ENCODE peak calls at places on chromosomes 16 and 17, in five cellular contexts. F is adrenal gland, V is Peyer's patch, W is A549, Z is lower leg skin. Y is an unnamed sample.

GRCh38 chr17:32483451-32484019 is 3.3 kb upstream of the CDK5R1 start:
- DNase-seq in V (peak), Z (no peak), W (peak), F (peak), Y (peak)

GRCh38 chr16:14487579-14487978 is 142.5 kb downstream of the PARN start:
- DNase-seq in F (no peak), Z (no peak), W (no peak), V (no peak), Y (no peak)

GRCh38 chr16:61820398-61820797 is 215.8 kb downstream of the CDH8 start:
- DNase-seq in W (no peak), F (no peak), V (no peak), Z (no peak), Y (no peak)

GRCh38 chr17:45821147-45821546 is 23.5 kb upstream of the SPPL2C start:
- DNase-seq in W (no peak), F (no peak), V (no peak), Z (no peak), Y (no peak)

GRCh38 chr16:83113317-83113716 is 486.5 kb downstream of the CDH13 start:
- DNase-seq in Z (no peak), F (no peak), V (no peak), W (peak), Y (no peak)

GRCh38 chr17:45144199-45145034 is 3.9 kb upstream of the HEXIM1 start:
- DNase-seq in Z (peak), F (peak), W (no peak), V (peak), Y (peak)

GRCh38 chr17:45147102-45147580 is 1.1 kb upstream of the HEXIM1 start:
- DNase-seq in V (peak), F (no peak), Z (peak), W (no peak), Y (peak)

GRCh38 chr16:9099131-9099625 is 7.7 kb downstream of the HAPSTR1 start:
- DNase-seq in V (no peak), F (no peak), Z (no peak), W (no peak), Y (peak)

GRCh38 chr17:3569534-3570137 is 12.0 kb upstream of the TRPV3 start:
- DNase-seq in F (no peak), V (no peak), Z (no peak), W (no peak), Y (no peak)

GRCh38 chr17:72850410-72850809 is 242.1 kb downstream of the SLC39A11 start:
- DNase-seq in V (no peak), W (peak), Z (no peak), F (no peak), Y (no peak)

GRCh38 chr16:31862761-31863160 is 10.8 kb upstream of the ZNF267 start:
- DNase-seq in Z (no peak), V (no peak), W (no peak), F (no peak), Y (no peak)

GRCh38 chr17:4998027-4998665 is 396 bp downstream of the KIF1C start:
- DNase-seq in Z (peak), W (peak), V (no peak), F (peak), Y (peak)

GRCh38 chr16:4244881-4245280 is 3.0 kb upstream of the SRL start:
- DNase-seq in W (no peak), F (no peak), Z (no peak), V (no peak), Y (no peak)

GRCh38 chr17:6502871-6503509 is 53.4 kb downstream of the PITPNM3 start:
- DNase-seq in F (no peak), V (no peak), Z (peak), W (no peak), Y (no peak)

GRCh38 chr17:64502021-64502420 is 4.1 kb downstream of the DDX5 start:
- DNase-seq in Z (no peak), V (no peak), F (no peak), W (no peak), Y (no peak)

GRCh38 chr16:52630711-52631110 is 83.8 kb upstream of the TOX3 start:
- DNase-seq in V (no peak), F (no peak), Z (no peak), W (no peak), Y (no peak)

GRCh38 chr16:88796278-88796677 is 7.3 kb upstream of the CDT1 start:
- DNase-seq in V (no peak), Z (no peak), F (no peak), W (no peak), Y (no peak)

GRCh38 chr17:81067331-81067730 is 32.4 kb downstream of the BAIAP2 start:
- DNase-seq in Z (no peak), F (no peak), V (no peak), W (no peak), Y (no peak)

GRCh38 chr17:41492771-41493170 is 3.1 kb upstream of the KRT36 start:
- DNase-seq in Z (no peak), F (peak), W (no peak), V (peak), Y (no peak)

GRCh38 chr16:14510581-14510938 is 119.5 kb downstream of the PARN start:
- DNase-seq in Z (no peak), W (no peak), F (no peak), V (no peak), Y (peak)

GRCh38 chr16:55323637-55324490 is at the start of gene IRX6:
- DNase-seq in Z (peak), W (peak), F (no peak), V (no peak), Y (peak)

GRCh38 chr17:1452836-1453235 is 3.2 kb downstream of the CRK start:
- DNase-seq in V (no peak), Z (no peak), F (no peak), W (no peak), Y (no peak)

GRCh38 chr16:9372934-9373890 is 281.8 kb downstream of the HAPSTR1 start:
- DNase-seq in W (no peak), F (no peak), V (no peak), Z (no peak), Y (no peak)

GRCh38 chr16:69651217-69651616 is 75.1 kb downstream of the NQO1 start:
- DNase-seq in V (no peak), W (no peak), Z (no peak), F (no peak), Y (no peak)

GRCh38 chr17:50107790-50108414 is 12.8 kb downstream of the PDK2 start:
- DNase-seq in V (no peak), F (peak), W (no peak), Z (no peak), Y (no peak)

GRCh38 chr16:84139628-84140258 is 5.2 kb downstream of the HSDL1 start:
- DNase-seq in Z (no peak), F (no peak), W (no peak), V (no peak), Y (no peak)
- H3K4me3 ChIP-seq in Z (no peak), F (no peak), W (no peak), V (no peak), Y (no peak)

DNA sequence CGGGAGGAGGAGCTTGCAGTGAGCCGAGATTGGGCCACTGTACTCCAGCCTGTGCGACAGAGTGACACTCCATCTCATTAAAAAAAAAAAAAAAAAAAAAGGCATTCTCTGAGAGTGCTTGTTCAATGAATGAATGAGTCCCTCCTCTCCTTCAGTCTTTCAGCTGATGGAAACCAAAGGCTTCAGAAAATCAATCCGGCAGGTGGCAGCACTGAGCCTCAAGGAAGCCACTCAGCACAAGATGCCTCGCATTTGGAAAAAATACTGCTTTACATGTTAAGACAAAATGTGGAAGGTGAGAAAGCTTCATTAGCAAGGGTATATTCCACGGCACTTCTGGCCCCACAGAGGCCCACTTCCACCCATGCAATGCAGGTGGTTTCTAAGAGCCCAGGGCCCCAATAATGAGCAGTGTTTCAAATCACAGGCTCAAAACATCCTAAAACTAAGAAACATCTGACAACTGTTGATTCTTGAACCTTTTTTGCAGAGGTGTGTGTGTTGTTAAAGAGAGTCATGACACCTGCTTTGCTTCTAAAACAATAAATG is 33.9 kb upstream of the SLC25A19 start:
- DNase-seq in Z (peak), W (peak), V (peak), F (peak), Y (peak)
- TF ChIP-seq POLR2A in Z (no peak), W (no peak), V (no peak), F (no peak), Y (no peak)

GRCh38 chr17:43906951-43907424 is 348 bp downstream of the MPP2 start:
- DNase-seq in V (no peak), W (no peak), F (no peak), Z (no peak), Y (no peak)

GRCh38 chr17:43908111-43908721 is 880 bp upstream of the MPP2 start:
- DNase-seq in Z (peak), W (peak), F (no peak), V (no peak), Y (no peak)

GRCh38 chr17:43905985-43906852 is 1.1 kb downstream of the MPP2 start:
- DNase-seq in F (peak), W (peak), Z (peak), V (no peak), Y (no peak)

GRCh38 chr17:43905400-43905984 is 1.8 kb downstream of the MPP2 start:
- DNase-seq in Z (no peak), W (no peak), V (no peak), F (no peak), Y (no peak)

DNA sequence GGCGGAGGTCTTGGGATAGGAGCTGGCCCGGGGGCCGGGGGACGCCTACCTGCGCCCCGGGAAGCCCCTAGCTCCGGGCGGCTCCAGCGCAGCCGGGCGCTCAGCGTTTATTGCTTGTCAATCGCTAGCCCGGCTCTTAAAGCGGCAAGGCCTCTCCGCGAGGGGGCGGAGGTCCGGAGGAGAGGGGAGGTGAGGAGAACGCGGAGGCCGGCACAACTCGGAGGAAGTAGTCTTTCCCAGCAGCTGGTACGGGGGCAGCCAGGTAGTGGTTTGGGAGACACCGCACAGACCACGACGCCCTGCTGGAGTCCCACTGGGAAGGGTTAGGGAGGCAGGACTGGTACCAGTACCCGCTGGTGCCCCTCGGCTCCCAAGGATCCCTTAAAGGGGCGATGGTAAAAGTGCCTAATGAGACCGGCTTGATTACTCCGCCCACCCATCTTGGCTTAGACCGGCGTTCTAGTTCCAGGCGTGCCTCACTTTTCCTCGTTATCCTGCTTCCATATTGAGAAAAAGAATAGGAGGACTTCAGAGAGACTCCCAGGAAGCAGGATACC is at the start of gene MPP2:
- DNase-seq in V (peak), W (peak), F (peak), Z (peak), Y (no peak)
- H3K4me3 ChIP-seq in V (peak), W (peak), F (peak), Z (peak), Y (peak)

GRCh38 chr16:85557976-85558589 is 55.0 kb upstream of the GSE1 start:
- DNase-seq in Z (no peak), W (no peak), V (no peak), F (no peak), Y (no peak)
- TF ChIP-seq POLR2A in Z (no peak), W (no peak), V (peak), F (no peak), Y (no peak)

DNA sequence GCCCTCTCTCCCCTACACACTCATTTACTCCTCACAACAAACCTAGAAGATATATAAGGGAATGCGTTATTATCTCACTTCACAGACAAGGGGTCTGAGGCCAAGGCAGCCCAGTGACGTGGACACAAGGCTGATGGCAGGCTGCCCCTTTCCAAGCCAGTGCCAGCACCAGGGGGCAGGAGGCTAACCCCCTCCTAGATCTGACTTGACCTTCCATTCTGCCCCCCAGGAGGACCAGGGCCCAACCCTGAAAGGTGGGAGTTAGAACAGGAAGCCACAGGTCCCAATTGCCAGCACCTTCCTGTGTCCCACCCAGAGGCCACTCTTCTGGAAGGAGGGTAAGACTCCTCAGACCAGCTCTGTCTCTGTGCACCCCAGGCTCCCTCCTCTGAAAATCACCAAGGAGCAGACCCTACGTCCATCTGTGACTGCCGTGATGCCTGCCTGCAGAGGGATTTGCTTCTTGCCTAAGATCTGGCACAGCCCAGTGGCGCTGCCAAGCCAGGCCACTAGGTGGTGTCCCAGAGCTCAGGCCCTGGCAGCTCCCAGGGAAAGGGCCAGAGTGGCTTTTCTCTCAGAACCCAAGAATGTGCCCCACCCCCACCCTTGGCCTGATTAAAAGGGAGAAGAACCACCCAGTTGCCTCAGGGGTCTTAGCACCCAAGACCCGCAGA is 42.4 kb upstream of the MRPS23 start:
- DNase-seq in Z (peak), F (peak), V (peak), W (peak), Y (peak)
- H3K4me3 ChIP-seq in Z (no peak), F (no peak), V (no peak), W (no peak), Y (no peak)

GRCh38 chr16:74700206-74701040 is at the start of gene MLKL:
- DNase-seq in W (peak), V (peak), Z (peak), F (peak), Y (peak)
- TF ChIP-seq POLR2A in W (peak), V (peak), Z (no peak), F (peak), Y (peak)

DNA sequence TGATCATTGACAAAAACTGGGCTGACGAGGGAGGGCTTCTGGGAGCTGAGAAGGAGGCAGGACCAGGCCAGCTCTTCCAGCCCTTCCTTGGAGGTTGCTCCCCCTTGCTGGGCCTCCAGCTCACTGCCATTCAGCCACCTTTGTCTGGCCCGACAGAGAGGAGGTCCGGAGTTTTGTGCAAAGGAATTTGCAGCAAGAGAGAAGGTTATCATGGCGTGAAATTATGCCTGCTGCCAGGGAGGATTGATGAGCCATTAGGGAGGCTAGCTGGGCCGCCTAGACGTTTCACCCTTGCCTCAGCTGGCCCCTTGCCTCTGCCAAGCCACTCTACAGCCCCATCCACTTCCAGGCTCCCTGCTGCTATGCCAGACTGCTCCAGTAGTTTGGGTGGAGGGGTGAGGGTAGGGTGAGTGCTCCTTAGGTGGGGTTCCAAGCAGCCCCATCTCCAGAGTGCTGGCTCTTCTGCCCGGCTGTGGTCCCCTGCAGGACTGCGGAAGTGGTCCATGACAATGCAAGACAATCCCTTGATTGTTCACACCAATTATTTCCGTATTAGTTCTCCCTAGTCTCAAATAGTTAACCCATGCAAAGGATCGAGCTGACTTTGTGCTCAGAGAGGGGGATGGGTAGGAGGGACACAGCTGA is 17.1 kb upstream of the PHF12 start:
- DNase-seq in Z (no peak), F (no peak), V (no peak), W (no peak), Y (peak)
- H3K4me3 ChIP-seq in Z (no peak), F (no peak), V (no peak), W (no peak), Y (no peak)

Y was measured in right lobe of liver.